ENCODE peak calls at places on chromosomes 12 and 14, in five cellular contexts. D is stimulated activated CD8-positive, alpha-beta memory T cell treated with anti-CD3 and anti-CD28 coated beads, Interleukin-2, amount 100 ng/mL, for 48 hours; H is A549; C is amniotic stem cell; W is NCI-H774. Y is an unnamed sample.

GRCh38 chr12:55495490-55495889 is 3.3 kb downstream of the OR6C68 start:
- DNase-seq in D (no peak), H (no peak), C (no peak), W (no peak), Y (no peak)

GRCh38 chr12:42119085-42119633 is 25.5 kb downstream of the GXYLT1 start:
- DNase-seq in D (no peak), H (no peak), C (no peak), W (no peak), Y (no peak)

GRCh38 chr12:7856516-7856915 is 16.2 kb downstream of the SLC2A14 start:
- DNase-seq in D (no peak), H (no peak), C (no peak), W (no peak), Y (no peak)

GRCh38 chr12:6471992-6472366 is 1.5 kb upstream of the VAMP1 start:
- DNase-seq in D (no peak), H (peak; percentile 17), C (no peak), W (no peak), Y (no peak)

GRCh38 chr12:49366652-49367380 is 446 bp upstream of the SPATS2 start:
- DNase-seq in D (peak; percentile 80), H (peak; percentile 95), C (peak; percentile 75), W (peak; percentile 98), Y (peak; percentile 98)

GRCh38 chr12:91205791-91206190 is 23.2 kb upstream of the DCN start:
- DNase-seq in D (no peak), H (no peak), C (no peak), W (no peak), Y (no peak)

GRCh38 chr12:76037130-76038105 is 5.8 kb upstream of the PHLDA1 start:
- DNase-seq in D (no peak), H (peak; percentile 48), C (peak; percentile 65), W (peak; percentile 76), Y (peak; percentile 78)

GRCh38 chr14:103382375-103382774 is 2.8 kb upstream of the MARK3 start:
- DNase-seq in D (no peak), H (no peak), C (peak; percentile 48), W (no peak), Y (peak; percentile 93)

GRCh38 chr12:65828711-65829339 is 4.5 kb downstream of the HMGA2 start:
- DNase-seq in D (no peak), H (no peak), C (no peak), W (no peak), Y (no peak)

GRCh38 chr14:48398675-48399282 is 723.4 kb upstream of the MDGA2 start:
- DNase-seq in D (no peak), H (peak; percentile 3), C (no peak), W (no peak), Y (peak; percentile 36)

GRCh38 chr12:2035421-2036080 is 17.2 kb upstream of the CACNA1C start:
- DNase-seq in D (no peak), H (no peak), C (no peak), W (no peak), Y (no peak)

GRCh38 chr12:45878630-45879255 is 111.6 kb downstream of the SCAF11 start:
- DNase-seq in D (no peak), H (no peak), C (no peak), W (no peak), Y (peak; percentile 11)

GRCh38 chr12:77070382-77071294 is 5.3 kb upstream of the E2F7 start:
- DNase-seq in D (no peak), H (no peak), C (no peak), W (no peak), Y (no peak)

GRCh38 chr12:46617167-46617566 is 208.6 kb downstream of the SLC38A4 start:
- DNase-seq in D (no peak), H (no peak), C (no peak), W (no peak), Y (no peak)

GRCh38 chr14:66645716-66646115 is 137.8 kb downstream of the GPHN start:
- DNase-seq in D (no peak), H (no peak), C (no peak), W (no peak), Y (no peak)

GRCh38 chr12:80829767-80830166 is 108.0 kb downstream of the LIN7A start:
- DNase-seq in D (no peak), H (no peak), C (no peak), W (no peak), Y (no peak)

GRCh38 chr12:97363693-97364092 is 98.9 kb upstream of the RMST start:
- DNase-seq in D (no peak), H (no peak), C (no peak), W (no peak), Y (no peak)

GRCh38 chr12:77189463-77189862 is 124.1 kb upstream of the E2F7 start:
- DNase-seq in D (no peak), H (no peak), C (peak; percentile 30), W (no peak), Y (peak; percentile 55)

GRCh38 chr12:113070117-113070906 is 13.8 kb downstream of the DTX1 start:
- DNase-seq in D (peak; percentile 47), H (no peak), C (no peak), W (no peak), Y (no peak)

GRCh38 chr14:77708749-77709148 is 846 bp downstream of the SLIRP start:
- DNase-seq in D (no peak), H (no peak), C (no peak), W (no peak), Y (no peak)

GRCh38 chr14:63551338-63551737 is 8.2 kb upstream of the PPP2R5E start:
- DNase-seq in D (no peak), H (no peak), C (no peak), W (no peak), Y (no peak)

GRCh38 chr12:1792406-1792805 is 28.0 kb upstream of the LRTM2 start:
- DNase-seq in D (no peak), H (no peak), C (no peak), W (no peak), Y (no peak)

GRCh38 chr14:29710015-29710414 is 217.6 kb downstream of the PRKD1 start:
- DNase-seq in D (no peak), H (no peak), C (no peak), W (no peak), Y (peak; percentile 31)

GRCh38 chr14:99981806-99982205 is 83.4 kb upstream of the EVL start:
- DNase-seq in D (no peak), H (no peak), C (no peak), W (no peak), Y (no peak)

GRCh38 chr12:104177663-104178501 is 37.7 kb upstream of the TXNRD1 start:
- DNase-seq in D (no peak), H (peak; percentile 81), C (peak; percentile 80), W (no peak), Y (no peak)

GRCh38 chr12:93243689-93244513 is 133.8 kb upstream of the NUDT4 start:
- DNase-seq in D (no peak), H (no peak), C (no peak), W (no peak), Y (peak; percentile 94)

GRCh38 chr14:72810201-72810600 is 83.7 kb downstream of the DPF3 start:
- DNase-seq in D (peak; percentile 43), H (no peak), C (no peak), W (no peak), Y (no peak)

GRCh38 chr12:105060715-105061378 is 23.4 kb downstream of the ALDH1L2 start:
- DNase-seq in D (no peak), H (no peak), C (no peak), W (no peak), Y (no peak)

GRCh38 chr14:90785474-90785873 is 30.8 kb downstream of the TTC7B start:
- DNase-seq in D (no peak), H (no peak), C (no peak), W (no peak), Y (no peak)

GRCh38 chr14:69726761-69727511 is 40.0 kb upstream of the SRSF5 start:
- DNase-seq in D (peak; percentile 75), H (peak; percentile 85), C (peak; percentile 44), W (peak; percentile 28), Y (peak; percentile 84)

GRCh38 chr12:75457191-75457590 is 23.4 kb upstream of the GLIPR1 start:
- DNase-seq in D (no peak), H (no peak), C (no peak), W (no peak), Y (peak; percentile 18)

GRCh38 chr14:99003646-99004045 is 268.4 kb downstream of the BCL11B start:
- DNase-seq in D (no peak), H (no peak), C (no peak), W (no peak), Y (no peak)

GRCh38 chr12:65171073-65171472 is 1.7 kb downstream of the LEMD3 start:
- DNase-seq in D (no peak), H (no peak), C (no peak), W (no peak), Y (no peak)

GRCh38 chr14:100193417-100194357 is 34.2 kb upstream of the DEGS2 start:
- DNase-seq in D (no peak), H (no peak), C (no peak), W (no peak), Y (no peak)

GRCh38 chr12:122023339-122024131 is 1.9 kb downstream of the BCL7A start:
- DNase-seq in D (no peak), H (peak; percentile 73), C (peak; percentile 46), W (peak; percentile 38), Y (peak; percentile 57)